ENCODE peak calls at places on chromosomes 16 and 17, in eight cellular contexts. D, J, Y, W, T, L, P and U are unnamed samples.

GRCh38 chr17:57939797-57940196 is 15.4 kb downstream of the CUEDC1 start:
- DNase-seq in D (no peak), J (peak), Y (no peak), W (no peak), T (peak), L (no peak), P (no peak), U (no peak)

GRCh38 chr16:15494231-15494630 is 59.8 kb downstream of the BMERB1 start:
- DNase-seq in D (peak), J (no peak), Y (no peak), W (no peak), T (no peak), L (no peak), P (peak), U (no peak)

GRCh38 chr16:2013527-2013926 is 3.9 kb upstream of the ZNF598 start:
- DNase-seq in D (no peak), J (no peak), Y (no peak), W (no peak), T (no peak), L (no peak), P (no peak), U (no peak)

GRCh38 chr17:50421308-50422031 is 4.5 kb upstream of the ACSF2 start:
- DNase-seq in D (no peak), J (peak), Y (no peak), W (no peak), T (peak), L (no peak), P (no peak), U (no peak)

GRCh38 chr16:79089735-79090284 is 510.7 kb downstream of the MAF start:
- DNase-seq in D (no peak), J (peak), Y (no peak), W (no peak), T (peak), L (no peak), P (no peak), U (no peak)

GRCh38 chr16:21645261-21645721 is 7.1 kb downstream of the IGSF6 start:
- DNase-seq in D (no peak), J (peak), Y (no peak), W (no peak), T (peak), L (no peak), P (no peak), U (no peak)

GRCh38 chr17:62085511-62086408 is 20.7 kb upstream of the MED13 start:
- DNase-seq in D (no peak), J (no peak), Y (no peak), W (no peak), T (no peak), L (no peak), P (no peak), U (peak)

GRCh38 chr17:10327640-10328039 is 45.2 kb downstream of the MYH13 start:
- DNase-seq in D (peak), J (peak), Y (peak), W (peak), T (peak), L (peak), P (peak), U (peak)

GRCh38 chr16:16033208-16033717 is 83.8 kb downstream of the ABCC1 start:
- DNase-seq in D (no peak), J (peak), Y (no peak), W (no peak), T (no peak), L (no peak), P (no peak), U (no peak)

GRCh38 chr17:54967621-54968258 is 714 bp downstream of the COX11 start:
- DNase-seq in D (peak), J (peak), Y (peak), W (peak), T (peak), L (peak), P (peak), U (peak)

GRCh38 chr16:56301391-56301850 is 110.1 kb downstream of the GNAO1 start:
- DNase-seq in D (peak), J (no peak), Y (no peak), W (no peak), T (no peak), L (no peak), P (no peak), U (no peak)
- TF ChIP-seq EZH2phosphoT487 in D (no peak), J (no peak), Y (no peak), W (no peak), T (no peak), L (no peak), P (no peak), U (no peak)

GRCh38 chr16:59478806-59479205 is 744.7 kb upstream of the GOT2 start:
- DNase-seq in D (peak), J (no peak), Y (no peak), W (no peak), T (no peak), L (no peak), P (no peak), U (no peak)
- TF ChIP-seq CTCF in D (no peak), J (no peak), Y (no peak), W (no peak), T (no peak), L (no peak), P (no peak), U (no peak)

GRCh38 chr17:1179635-1180433 is at the start of gene ABR:
- DNase-seq in D (no peak), J (peak), Y (peak), W (peak), T (no peak), L (peak), P (no peak), U (peak)
- TF ChIP-seq EZH2phosphoT487 in D (no peak), J (no peak), Y (no peak), W (no peak), T (no peak), L (no peak), P (no peak), U (no peak)

DNA sequence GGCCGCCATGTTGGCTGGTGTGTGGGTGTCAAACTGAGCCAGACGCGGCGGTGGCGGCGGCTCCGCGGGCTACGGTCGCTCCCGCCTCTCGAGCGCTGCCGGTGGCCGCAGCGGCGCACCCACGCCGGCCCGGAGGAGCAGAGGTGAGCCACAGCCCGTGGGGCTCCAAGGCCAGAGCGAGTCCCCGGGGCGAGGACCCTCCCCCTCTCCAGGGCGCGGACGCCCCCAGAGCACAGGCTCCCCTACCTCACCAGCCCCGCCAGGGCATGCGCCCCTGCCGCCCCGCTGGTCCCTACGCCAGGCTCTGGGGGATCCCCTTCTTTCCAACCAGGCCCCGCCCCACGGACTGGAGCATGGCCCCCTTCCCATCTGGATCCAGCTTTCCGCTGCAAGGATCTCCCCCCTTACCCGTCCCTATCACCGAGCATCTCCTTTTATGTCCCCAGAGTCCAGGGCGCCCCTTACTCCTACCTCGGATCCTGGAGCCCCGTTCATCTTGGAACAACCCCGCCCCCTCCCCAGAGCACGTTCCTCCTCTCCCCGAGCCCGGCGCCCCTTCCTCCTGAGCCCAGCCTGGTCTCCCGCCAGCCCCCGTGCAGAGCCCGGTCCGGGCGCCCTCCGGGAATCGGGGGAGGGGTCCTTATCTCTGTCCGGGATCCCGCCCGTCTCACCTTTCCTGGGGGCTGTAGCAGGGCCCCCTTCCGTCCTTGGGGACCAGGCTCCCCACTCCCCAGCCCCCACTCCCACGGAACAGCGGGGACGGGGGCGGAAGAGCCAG is 412 bp downstream of the EPN2 start:
- DNase-seq in D (no peak), J (no peak), Y (peak), W (peak), T (peak), L (peak), P (no peak), U (peak)
- TF ChIP-seq CTCF in D (no peak), J (peak), Y (peak), W (peak), T (peak), L (no peak), P (no peak), U (no peak)

DNA sequence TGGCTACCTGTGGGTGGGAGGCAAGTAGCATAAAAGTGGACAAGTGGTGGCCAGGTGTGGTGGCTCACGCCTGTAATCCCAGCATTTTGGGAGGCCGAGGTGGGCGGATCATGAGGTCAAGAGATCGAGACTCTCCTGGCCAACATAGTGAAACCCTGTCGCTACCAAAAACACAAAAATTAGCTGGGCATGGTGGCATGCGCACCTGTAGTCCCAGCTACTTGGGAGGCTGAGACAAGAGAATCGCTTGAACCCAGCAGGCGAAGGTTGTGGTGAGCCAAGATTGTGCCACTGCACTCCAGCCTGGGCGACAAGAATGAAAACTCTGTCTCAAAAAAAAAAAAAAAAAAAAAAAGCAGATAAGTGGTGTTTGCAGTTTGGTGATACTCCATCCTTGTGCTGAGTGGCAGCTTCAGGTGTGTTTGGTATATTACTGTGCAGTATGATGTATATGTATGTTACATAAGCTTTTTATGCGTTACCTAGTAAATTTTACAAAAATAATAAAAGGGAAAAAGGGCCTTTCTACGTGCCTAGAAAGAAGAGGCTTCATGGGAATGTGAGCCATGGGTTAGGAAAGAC is 856 bp downstream of the ICAM2 start:
- DNase-seq in D (no peak), J (no peak), Y (no peak), W (no peak), T (peak), L (no peak), P (no peak), U (no peak)
- TF ChIP-seq EZH2phosphoT487 in D (no peak), J (no peak), Y (no peak), W (no peak), T (no peak), L (no peak), P (no peak), U (no peak)

DNA sequence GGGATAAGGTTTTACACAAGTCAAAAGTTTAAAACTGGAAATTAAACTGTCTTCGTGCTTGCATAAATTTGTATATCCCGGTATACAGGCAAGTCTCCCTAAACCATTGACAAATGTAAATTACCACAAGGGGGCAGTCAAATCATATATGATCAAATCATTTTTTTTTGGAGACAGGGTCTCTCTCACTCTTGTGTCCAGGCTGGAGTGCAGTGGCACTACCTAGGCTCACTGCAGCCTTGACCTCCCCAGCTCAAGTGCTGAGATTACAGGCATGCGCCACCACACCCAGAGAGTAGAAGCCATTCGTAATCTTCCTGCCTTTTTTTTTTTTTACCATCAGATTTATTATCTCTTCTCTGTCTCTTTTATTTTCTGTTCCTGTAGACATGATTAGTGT is 18.5 kb downstream of the TOP2A start:
- DNase-seq in D (peak), J (peak), Y (peak), W (peak), T (peak), L (peak), P (peak), U (peak)
- TF ChIP-seq CTCF in D (peak), J (peak), Y (peak), W (peak), T (peak), L (peak), P (peak), U (peak)